ENCODE peak calls at places on chromosome 6, in six cellular contexts. B is activated CD4-positive, CD25-positive, alpha-beta regulatory T cell; L is HTR-8/SVneo; Y is aorta; P is tibial artery; T is stimulated activated CD4-positive, alpha-beta T cell treated with anti-CD3 and anti-CD28 coated beads, Interleukin-15, amount 100 ng/mL, for 1 hour. E is an unnamed sample.

GRCh38 chr6:111846511-111847409 is 26.5 kb downstream of the FYN start:
- DNase-seq in P (no peak), B (no peak), T (no peak), L (no peak), Y (no peak), E (no peak)

GRCh38 chr6:130978180-130978579 is 84.9 kb downstream of the EPB41L2 start:
- DNase-seq in Y (no peak), T (no peak), L (no peak), B (no peak), P (no peak), E (no peak)

GRCh38 chr6:20757761-20758160 is 223.5 kb downstream of the CDKAL1 start:
- DNase-seq in Y (no peak), T (no peak), L (no peak), P (no peak), B (no peak), E (no peak)

GRCh38 chr6:6583836-6584235 is 4.7 kb upstream of the LY86 start:
- DNase-seq in P (no peak), Y (no peak), T (no peak), L (no peak), B (no peak), E (no peak)

GRCh38 chr6:127641905-127642304 is 64.9 kb downstream of the C6orf58 start:
- DNase-seq in B (no peak), Y (no peak), P (no peak), L (peak; percentile 33), T (no peak), E (peak; percentile 52)

GRCh38 chr6:20946037-20946436 is 411.8 kb downstream of the CDKAL1 start:
- DNase-seq in B (no peak), Y (no peak), L (no peak), T (no peak), P (no peak), E (no peak)

GRCh38 chr6:128491643-128492206 is 28.7 kb downstream of the PTPRK start:
- DNase-seq in B (no peak), T (no peak), L (no peak), Y (no peak), P (no peak), E (no peak)

GRCh38 chr6:21826460-21826859 is 232.9 kb downstream of the SOX4 start:
- DNase-seq in Y (no peak), B (no peak), P (no peak), L (no peak), T (no peak), E (no peak)

GRCh38 chr6:136387316-136387715 is 97.7 kb upstream of the BCLAF1 start:
- DNase-seq in Y (no peak), B (no peak), T (no peak), L (no peak), P (no peak), E (no peak)

GRCh38 chr6:167855825-167856425 is 29.2 kb downstream of the AFDN start:
- DNase-seq in B (no peak), Y (no peak), P (no peak), T (no peak), L (peak; percentile 31), E (no peak)

GRCh38 chr6:152091201-152091600 is 283.7 kb downstream of the ESR1 start:
- DNase-seq in P (no peak), Y (no peak), B (no peak), L (no peak), T (no peak), E (no peak)

GRCh38 chr6:100881707-100882040 is 545 bp upstream of the ASCC3 start:
- DNase-seq in T (no peak), B (no peak), P (no peak), Y (no peak), L (no peak), E (no peak)

GRCh38 chr6:108746841-108747575 is 101.2 kb upstream of the ARMC2 start:
- DNase-seq in P (no peak), Y (no peak), T (no peak), L (no peak), B (no peak), E (no peak)

GRCh38 chr6:28747631-28748157 is 176.1 kb downstream of the TRIM27 start:
- DNase-seq in Y (no peak), T (no peak), B (no peak), P (no peak), L (no peak), E (peak; percentile 90)

GRCh38 chr6:146913842-146914562 is 290.2 kb upstream of the STXBP5 start:
- DNase-seq in L (peak; percentile 62), P (peak; percentile 88), T (no peak), B (no peak), Y (peak; percentile 86), E (peak; percentile 59)

GRCh38 chr6:20117474-20117873 is 94.8 kb downstream of the MBOAT1 start:
- DNase-seq in T (no peak), B (no peak), L (no peak), P (no peak), Y (no peak), E (no peak)

GRCh38 chr6:148414836-148415235 is 72.2 kb downstream of the SASH1 start:
- DNase-seq in B (no peak), P (no peak), T (no peak), Y (no peak), L (peak; percentile 48), E (no peak)

GRCh38 chr6:21626756-21627155 is 33.2 kb downstream of the SOX4 start:
- DNase-seq in T (no peak), Y (no peak), B (no peak), L (no peak), P (no peak), E (no peak)

E was measured in H1.